ENCODE peak calls at places on chromosomes 6 and 20, in five cellular contexts. T, P, K, L and N are unnamed samples. For H3K79me2, the result is how much of the 10 kb centered on the place peaks cover.

GRCh38 chr20:49161428-49162152 is 26.5 kb downstream of the STAU1 start:
- DNase-seq in T (no peak), P (no peak), K (no peak), L (peak), N (no peak)

GRCh38 chr6:29858006-29858405 is 30.4 kb downstream of the HLA-G start:
- DNase-seq in T (no peak), P (no peak), K (no peak), L (no peak), N (no peak)

GRCh38 chr6:90846824-90847223 is 260.0 kb upstream of the MAP3K7 start:
- DNase-seq in T (no peak), P (no peak), K (no peak), L (no peak), N (no peak)

GRCh38 chr6:37867756-37868446 is 48.4 kb downstream of the ZFAND3 start:
- DNase-seq in T (no peak), P (no peak), K (no peak), L (no peak), N (no peak)

GRCh38 chr20:25239387-25240370 is 8.2 kb upstream of the PYGB start:
- DNase-seq in T (no peak), P (no peak), K (no peak), L (no peak), N (no peak)

GRCh38 chr20:22402550-22402949 is 181.8 kb downstream of the FOXA2 start:
- DNase-seq in T (no peak), P (no peak), K (no peak), L (no peak), N (no peak)

GRCh38 chr6:31582230-31582601 is at the start of gene LTB:
- DNase-seq in T (no peak), P (peak), K (no peak), L (no peak), N (no peak)

GRCh38 chr6:15020114-15020770 is 225.6 kb upstream of the JARID2 start:
- DNase-seq in T (no peak), P (no peak), K (no peak), L (no peak), N (no peak)

GRCh38 chr6:25312034-25312620 is 33.0 kb downstream of the CARMIL1 start:
- DNase-seq in T (peak), P (no peak), K (peak), L (no peak), N (peak)
- H3K79me2 ChIP-seq in T (under half), P (under half), K (under half), L (under half), N (under half)

GRCh38 chr20:61803416-61803902 is 262.2 kb downstream of the TAF4 start:
- DNase-seq in T (no peak), P (no peak), K (no peak), L (no peak), N (peak)
- TF ChIP-seq EZH2 in T (peak), P (no peak), K (no peak), L (no peak), N (no peak)

GRCh38 chr6:3425574-3425973 is 31.3 kb downstream of the SLC22A23 start:
- DNase-seq in T (no peak), P (no peak), K (no peak), L (no peak), N (no peak)
- H3K79me2 ChIP-seq in T (under half), P (under half), K (under half), L (half or more), N (under half)

DNA sequence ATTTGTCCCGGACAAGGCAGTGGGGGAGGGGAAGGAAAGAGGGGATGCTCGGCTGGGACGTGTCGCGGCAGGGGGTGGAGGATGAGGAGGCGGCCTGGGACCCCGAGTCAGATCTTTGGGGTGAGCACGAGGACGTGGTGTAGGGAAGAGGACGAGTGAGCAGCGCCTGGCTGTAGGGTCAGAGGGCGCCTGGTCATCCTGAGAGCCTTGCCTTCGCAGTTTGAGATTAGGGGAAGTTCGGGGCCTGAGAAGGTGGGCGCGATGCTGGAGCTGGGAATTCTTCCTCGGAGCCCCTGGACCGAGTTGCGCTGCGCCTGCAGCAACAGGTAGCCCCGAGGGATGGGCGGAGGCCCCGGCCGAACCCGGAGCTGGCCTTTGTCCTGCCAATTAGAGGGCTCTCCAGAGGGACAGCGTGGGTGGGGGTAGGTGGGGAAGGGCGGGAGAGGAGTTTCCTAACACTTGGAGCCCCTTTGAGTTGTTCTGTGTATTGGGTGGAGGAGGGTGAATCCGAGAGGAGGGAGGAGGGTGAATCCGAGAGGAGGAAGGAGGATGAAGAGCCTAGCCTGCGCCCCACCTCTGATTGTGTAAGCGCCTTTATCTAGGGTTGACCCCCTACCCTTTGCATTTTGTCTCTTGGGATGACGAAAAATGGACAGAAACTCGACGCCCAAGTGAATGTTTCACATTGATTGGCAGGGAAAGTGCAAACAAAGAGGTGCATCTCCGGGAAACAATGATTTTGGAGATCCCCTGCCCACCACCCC is 72.1 kb downstream of the SOX4 start:
- DNase-seq in T (peak), P (no peak), K (peak), L (no peak), N (no peak)
- TF ChIP-seq EZH2 in T (no peak), P (no peak), K (no peak), L (peak), N (no peak)

DNA sequence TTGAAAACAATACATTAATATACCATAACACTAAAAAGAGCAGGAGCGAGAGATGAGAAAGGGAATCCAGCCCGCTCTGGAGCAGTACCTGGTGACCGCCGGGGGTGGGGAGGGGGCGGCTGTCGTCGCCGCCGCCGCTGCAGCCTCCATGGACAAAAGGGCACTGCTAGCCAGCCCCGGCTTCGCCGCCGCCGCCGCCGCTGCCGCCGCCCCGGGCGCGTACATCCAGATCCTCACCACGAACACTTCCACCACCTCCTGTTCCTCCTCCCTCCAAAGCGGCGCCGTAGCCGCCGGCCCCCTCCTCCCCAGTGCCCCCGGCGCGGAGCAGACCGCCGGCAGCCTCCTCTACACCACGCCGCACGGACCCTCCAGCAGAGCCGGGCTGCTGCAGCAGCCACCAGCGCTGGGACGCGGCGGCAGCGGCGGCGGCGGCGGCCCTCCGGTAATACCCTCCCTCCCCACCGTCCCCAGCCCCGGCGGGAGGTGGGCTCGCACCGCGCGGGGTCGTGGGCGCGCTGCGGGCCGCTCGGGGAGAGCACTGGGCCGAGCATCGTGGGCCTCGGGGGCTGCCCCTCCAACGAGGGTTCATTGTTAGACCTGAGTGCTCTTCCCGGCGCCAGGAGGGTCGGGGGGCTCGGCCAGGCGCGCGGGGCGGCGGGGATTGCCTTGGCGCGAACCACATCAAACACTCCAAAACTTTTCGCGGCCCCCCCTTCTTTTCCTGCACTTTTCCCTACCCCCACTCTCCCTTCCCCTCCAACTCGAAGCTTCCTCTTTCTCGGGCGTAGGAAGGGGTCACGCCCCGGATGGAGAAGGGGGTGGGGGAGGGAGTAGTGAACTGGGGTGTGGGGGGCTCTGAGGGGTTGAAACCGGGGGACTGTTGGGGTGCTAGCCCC is 751 bp downstream of the E2F3 start:
- DNase-seq in T (peak), P (peak), K (peak), L (peak), N (no peak)
- H3K79me2 ChIP-seq in T (under half), P (half or more), K (under half), L (under half), N (under half)

GRCh38 chr20:62215991-62216635 is 4.0 kb downstream of the HRH3 start:
- DNase-seq in T (no peak), P (no peak), K (no peak), L (no peak), N (no peak)
- TF ChIP-seq EZH2 in T (no peak), P (no peak), K (no peak), L (no peak), N (no peak)

GRCh38 chr6:26197736-26198625 is 110.8 kb downstream of the HFE start:
- DNase-seq in T (peak), P (peak), K (peak), L (peak), N (no peak)

GRCh38 chr6:26200918-26201721 is 113.9 kb downstream of the HFE start:
- DNase-seq in T (no peak), P (no peak), K (no peak), L (no peak), N (no peak)

GRCh38 chr6:26198626-26199056 is 111.4 kb downstream of the HFE start:
- DNase-seq in T (no peak), P (no peak), K (peak), L (no peak), N (no peak)

GRCh38 chr6:26199057-26199772 is 112.0 kb downstream of the HFE start:
- DNase-seq in T (peak), P (peak), K (peak), L (peak), N (peak)

DNA sequence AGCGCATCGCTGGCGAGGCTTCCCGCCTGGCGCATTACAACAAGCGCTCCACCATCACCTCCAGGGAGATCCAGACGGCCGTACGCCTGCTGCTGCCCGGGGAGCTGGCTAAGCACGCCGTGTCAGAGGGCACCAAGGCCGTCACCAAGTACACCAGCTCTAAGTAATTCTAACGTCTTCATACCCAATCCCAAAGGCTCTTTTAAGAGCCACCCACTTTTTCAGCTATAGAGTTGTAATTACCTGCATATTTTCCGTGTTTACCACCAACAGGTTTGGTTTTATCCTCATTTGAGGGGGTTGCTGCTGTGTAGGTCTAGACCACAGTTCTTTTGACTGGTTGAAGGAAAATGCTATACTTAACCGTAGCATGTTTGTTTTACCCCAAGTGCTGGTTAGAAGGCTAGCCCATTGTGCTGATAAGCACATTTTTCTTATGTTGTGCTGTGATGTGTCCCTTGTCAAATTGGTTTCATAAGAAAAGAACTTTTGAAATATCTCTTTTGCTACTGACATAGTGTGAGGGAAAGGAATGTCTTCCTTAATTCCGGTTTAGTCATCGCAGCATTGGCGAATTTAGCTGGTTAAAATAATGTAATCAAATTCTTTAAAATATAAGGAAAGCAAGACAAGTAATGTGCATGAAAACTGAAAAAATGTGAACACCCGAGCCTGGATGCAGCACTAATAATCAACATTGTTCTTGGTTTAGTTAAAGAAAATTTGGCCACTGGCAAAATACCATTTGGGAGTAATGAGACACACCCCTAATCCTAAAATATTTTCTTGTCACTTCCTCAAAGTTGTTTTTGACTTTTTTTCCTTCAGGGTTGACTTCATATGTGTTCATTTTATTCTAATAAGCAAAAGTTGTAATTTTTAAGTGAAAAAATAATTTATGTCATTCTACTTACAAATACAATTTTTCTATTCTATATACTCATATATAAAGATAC is 112.8 kb downstream of the HFE start:
- DNase-seq in T (peak), P (no peak), K (no peak), L (no peak), N (no peak)
- H3K79me2 ChIP-seq in T (under half), P (half or more), K (under half), L (under half), N (under half)

GRCh38 chr6:21257125-21257524 is 336.4 kb upstream of the SOX4 start:
- DNase-seq in T (no peak), P (peak), K (no peak), L (no peak), N (no peak)

GRCh38 chr6:21262504-21262903 is 331.0 kb upstream of the SOX4 start:
- DNase-seq in T (no peak), P (no peak), K (no peak), L (no peak), N (no peak)

GRCh38 chr6:21259660-21260059 is 333.9 kb upstream of the SOX4 start:
- DNase-seq in T (no peak), P (peak), K (no peak), L (no peak), N (no peak)

GRCh38 chr6:21256197-21256596 is 337.4 kb upstream of the SOX4 start:
- DNase-seq in T (no peak), P (no peak), K (no peak), L (no peak), N (no peak)

DNA sequence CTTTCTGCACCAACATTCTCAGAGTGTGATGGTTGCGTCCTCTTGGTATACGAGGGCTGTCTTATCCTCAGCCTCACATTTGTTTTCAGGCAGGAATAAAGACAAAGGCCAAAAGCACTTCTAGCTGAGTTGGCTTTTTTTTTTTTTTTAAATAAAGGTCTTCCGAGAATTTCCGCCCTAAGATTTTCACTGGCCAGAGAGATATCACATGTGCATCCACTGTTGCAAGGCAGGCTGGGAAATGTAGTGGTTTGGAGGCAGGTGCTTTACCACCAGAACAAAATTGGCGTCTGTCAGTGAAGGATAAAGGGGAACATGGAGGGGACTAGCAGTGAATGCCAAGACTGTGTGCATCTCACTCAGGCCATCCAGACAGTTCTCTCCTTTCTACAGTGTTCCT is 334.9 kb upstream of the SOX4 start:
- DNase-seq in T (no peak), P (peak), K (no peak), L (no peak), N (no peak)
- TF ChIP-seq EZH2 in T (no peak), P (no peak), K (no peak), L (no peak), N (no peak)

DNA sequence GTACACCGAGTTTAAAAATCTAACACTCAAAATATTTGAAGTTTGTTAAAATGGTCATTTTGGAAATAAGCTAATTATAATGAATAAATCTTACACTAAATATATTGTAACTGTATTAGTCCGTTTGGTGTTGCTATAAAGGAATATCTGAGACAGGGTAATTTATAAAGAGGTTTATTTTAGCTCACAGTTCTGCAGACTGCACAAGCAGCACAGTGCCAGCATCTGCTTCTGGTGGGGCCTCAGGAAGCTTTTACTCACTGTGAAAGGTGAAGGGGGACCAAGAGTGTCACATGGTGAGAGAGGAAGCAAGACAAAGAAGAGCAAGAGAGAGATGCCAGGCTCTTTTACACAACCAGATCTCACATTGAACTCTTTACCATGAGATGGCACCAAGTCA is 17.1 kb downstream of the ELOVL5 start:
- DNase-seq in T (no peak), P (no peak), K (no peak), L (no peak), N (no peak)
- H3K79me2 ChIP-seq in T (half or more), P (half or more), K (half or more), L (half or more), N (half or more)